ENCODE peak calls at places on chromosomes 11 and 22, in five cellular contexts. One of them, this sample, is unnamed.

GRCh38 chr22:42871146-42872050 is 14.3 kb upstream of the ARFGAP3 start:
- DNase-seq in GM13977: no peak
- DNase-seq in WERI-Rb-1: no peak
- DNase-seq in MCF 10A: no peak
- DNase-seq in endodermal cell: peak
- DNase-seq in this sample: no peak

GRCh38 chr11:120131941-120132644 is 5.8 kb downstream of the TRIM29 start:
- DNase-seq in MCF 10A: peak
- DNase-seq in WERI-Rb-1: no peak
- DNase-seq in endodermal cell: peak
- DNase-seq in GM13977: no peak
- DNase-seq in this sample: peak

GRCh38 chr11:93054279-93054678 is 84.8 kb downstream of the MTNR1B start:
- DNase-seq in WERI-Rb-1: no peak
- DNase-seq in GM13977: no peak
- DNase-seq in MCF 10A: peak
- DNase-seq in endodermal cell: no peak
- DNase-seq in this sample: no peak

GRCh38 chr22:27317961-27318360 is 483.6 kb downstream of the MN1 start:
- DNase-seq in WERI-Rb-1: no peak
- DNase-seq in endodermal cell: no peak
- DNase-seq in GM13977: no peak
- DNase-seq in MCF 10A: no peak
- DNase-seq in this sample: no peak

GRCh38 chr11:131692151-131692550 is 321.7 kb downstream of the NTM start:
- DNase-seq in GM13977: no peak
- DNase-seq in MCF 10A: no peak
- DNase-seq in WERI-Rb-1: no peak
- DNase-seq in endodermal cell: no peak
- DNase-seq in this sample: no peak

GRCh38 chr11:8243458-8243857 is 20.2 kb downstream of the LMO1 start:
- DNase-seq in endodermal cell: no peak
- DNase-seq in GM13977: no peak
- DNase-seq in WERI-Rb-1: peak
- DNase-seq in MCF 10A: no peak
- DNase-seq in this sample: peak

GRCh38 chr11:128235958-128236357 is 351.4 kb downstream of the ETS1 start:
- DNase-seq in GM13977: no peak
- DNase-seq in endodermal cell: no peak
- DNase-seq in MCF 10A: no peak
- DNase-seq in WERI-Rb-1: no peak
- DNase-seq in this sample: no peak

GRCh38 chr11:38304926-38305325 is 1706.9 kb upstream of the RAG2 start:
- DNase-seq in endodermal cell: no peak
- DNase-seq in WERI-Rb-1: no peak
- DNase-seq in GM13977: no peak
- DNase-seq in MCF 10A: no peak
- DNase-seq in this sample: no peak

GRCh38 chr11:14902650-14903350 is 10.8 kb upstream of the CYP2R1 start:
- DNase-seq in GM13977: no peak
- DNase-seq in WERI-Rb-1: no peak
- DNase-seq in MCF 10A: peak
- DNase-seq in endodermal cell: no peak
- DNase-seq in this sample: no peak

GRCh38 chr22:17978027-17978426 is 46.3 kb downstream of the MICAL3 start:
- DNase-seq in MCF 10A: no peak
- DNase-seq in WERI-Rb-1: no peak
- DNase-seq in endodermal cell: no peak
- DNase-seq in GM13977: no peak
- DNase-seq in this sample: no peak

GRCh38 chr22:17941501-17942406 is 82.6 kb downstream of the MICAL3 start:
- DNase-seq in endodermal cell: no peak
- DNase-seq in GM13977: no peak
- DNase-seq in MCF 10A: no peak
- DNase-seq in WERI-Rb-1: no peak
- DNase-seq in this sample: no peak

GRCh38 chr11:35615911-35616900 is 2.1 kb upstream of the FJX1 start:
- DNase-seq in endodermal cell: no peak
- DNase-seq in MCF 10A: peak
- DNase-seq in GM13977: peak
- DNase-seq in WERI-Rb-1: no peak
- DNase-seq in this sample: no peak

GRCh38 chr11:36362902-36363301 is 66.8 kb downstream of the PRR5L start:
- DNase-seq in MCF 10A: peak
- DNase-seq in GM13977: no peak
- DNase-seq in endodermal cell: no peak
- DNase-seq in WERI-Rb-1: no peak
- DNase-seq in this sample: no peak

GRCh38 chr11:77111277-77111676 is 8.6 kb downstream of the OMP start:
- DNase-seq in MCF 10A: no peak
- DNase-seq in GM13977: no peak
- DNase-seq in WERI-Rb-1: no peak
- DNase-seq in endodermal cell: no peak
- DNase-seq in this sample: no peak

GRCh38 chr22:49090061-49090852 is 737.4 kb downstream of the BRD1 start:
- DNase-seq in WERI-Rb-1: no peak
- DNase-seq in MCF 10A: no peak
- DNase-seq in GM13977: no peak
- DNase-seq in endodermal cell: no peak
- DNase-seq in this sample: no peak

GRCh38 chr11:26730711-26731460 is 9.0 kb upstream of the SLC5A12 start:
- DNase-seq in MCF 10A: peak
- DNase-seq in WERI-Rb-1: no peak
- DNase-seq in GM13977: no peak
- DNase-seq in endodermal cell: no peak
- DNase-seq in this sample: no peak

GRCh38 chr11:100328626-100329340 is 358.3 kb upstream of the ARHGAP42 start:
- DNase-seq in WERI-Rb-1: peak
- DNase-seq in GM13977: no peak
- DNase-seq in endodermal cell: peak
- DNase-seq in MCF 10A: peak
- DNase-seq in this sample: no peak

GRCh38 chr22:32729368-32729767 is 72.1 kb upstream of the TIMP3 start:
- DNase-seq in MCF 10A: no peak
- DNase-seq in endodermal cell: no peak
- DNase-seq in GM13977: no peak
- DNase-seq in WERI-Rb-1: no peak
- DNase-seq in this sample: no peak

GRCh38 chr11:29518389-29519174 is 498.2 kb downstream of the KCNA4 start:
- DNase-seq in endodermal cell: peak
- DNase-seq in WERI-Rb-1: peak
- DNase-seq in GM13977: no peak
- DNase-seq in MCF 10A: peak
- DNase-seq in this sample: no peak

GRCh38 chr11:36363361-36364272 is 67.5 kb downstream of the PRR5L start:
- DNase-seq in MCF 10A: no peak
- DNase-seq in GM13977: no peak
- DNase-seq in WERI-Rb-1: no peak
- DNase-seq in endodermal cell: peak
- DNase-seq in this sample: no peak

GRCh38 chr11:8359521-8359920 is 95.8 kb upstream of the LMO1 start:
- DNase-seq in WERI-Rb-1: no peak
- DNase-seq in endodermal cell: no peak
- DNase-seq in GM13977: no peak
- DNase-seq in MCF 10A: no peak
- DNase-seq in this sample: no peak

GRCh38 chr22:32706149-32706548 is 95.4 kb upstream of the TIMP3 start:
- DNase-seq in MCF 10A: no peak
- DNase-seq in endodermal cell: no peak
- DNase-seq in WERI-Rb-1: no peak
- DNase-seq in GM13977: no peak
- DNase-seq in this sample: no peak

GRCh38 chr11:86696004-86696403 is 23.6 kb upstream of the ME3 start:
- DNase-seq in MCF 10A: peak
- DNase-seq in GM13977: no peak
- DNase-seq in endodermal cell: no peak
- DNase-seq in WERI-Rb-1: no peak
- DNase-seq in this sample: no peak

GRCh38 chr22:24200616-24201212 is 19.4 kb downstream of the SUSD2 start:
- DNase-seq in MCF 10A: peak
- DNase-seq in WERI-Rb-1: no peak
- DNase-seq in GM13977: no peak
- DNase-seq in endodermal cell: no peak
- DNase-seq in this sample: no peak

GRCh38 chr22:35555941-35556547 is 15.4 kb downstream of the RASD2 start:
- DNase-seq in endodermal cell: no peak
- DNase-seq in MCF 10A: no peak
- DNase-seq in GM13977: no peak
- DNase-seq in WERI-Rb-1: no peak
- DNase-seq in this sample: no peak

GRCh38 chr22:48186121-48186790 is 1423.8 kb downstream of the TBC1D22A start:
- DNase-seq in endodermal cell: no peak
- DNase-seq in MCF 10A: no peak
- DNase-seq in WERI-Rb-1: no peak
- DNase-seq in GM13977: no peak
- DNase-seq in this sample: no peak

GRCh38 chr11:46295312-46295995 is 18.0 kb downstream of the CREB3L1 start:
- DNase-seq in endodermal cell: peak
- DNase-seq in MCF 10A: peak
- DNase-seq in GM13977: peak
- DNase-seq in WERI-Rb-1: peak
- DNase-seq in this sample: peak

GRCh38 chr11:36577859-36578258 is 10.1 kb downstream of the RAG1 start:
- DNase-seq in MCF 10A: no peak
- DNase-seq in GM13977: no peak
- DNase-seq in WERI-Rb-1: no peak
- DNase-seq in endodermal cell: no peak
- DNase-seq in this sample: no peak

GRCh38 chr11:124725719-124726105 is 14.0 kb upstream of the NRGN start:
- DNase-seq in MCF 10A: peak
- DNase-seq in GM13977: no peak
- DNase-seq in endodermal cell: no peak
- DNase-seq in WERI-Rb-1: no peak
- DNase-seq in this sample: no peak

GRCh38 chr11:68948496-68948895 is 32.3 kb downstream of the MRGPRD start:
- DNase-seq in GM13977: no peak
- DNase-seq in WERI-Rb-1: no peak
- DNase-seq in endodermal cell: no peak
- DNase-seq in MCF 10A: no peak
- DNase-seq in this sample: no peak

GRCh38 chr11:35390737-35391682 is 28.3 kb downstream of the SLC1A2 start:
- DNase-seq in endodermal cell: no peak
- DNase-seq in GM13977: peak
- DNase-seq in WERI-Rb-1: no peak
- DNase-seq in MCF 10A: peak
- DNase-seq in this sample: no peak

GRCh38 chr22:38725900-38726655 is 20.3 kb downstream of the GTPBP1 start:
- DNase-seq in endodermal cell: no peak
- DNase-seq in WERI-Rb-1: no peak
- DNase-seq in MCF 10A: no peak
- DNase-seq in GM13977: no peak
- DNase-seq in this sample: no peak

DNA sequence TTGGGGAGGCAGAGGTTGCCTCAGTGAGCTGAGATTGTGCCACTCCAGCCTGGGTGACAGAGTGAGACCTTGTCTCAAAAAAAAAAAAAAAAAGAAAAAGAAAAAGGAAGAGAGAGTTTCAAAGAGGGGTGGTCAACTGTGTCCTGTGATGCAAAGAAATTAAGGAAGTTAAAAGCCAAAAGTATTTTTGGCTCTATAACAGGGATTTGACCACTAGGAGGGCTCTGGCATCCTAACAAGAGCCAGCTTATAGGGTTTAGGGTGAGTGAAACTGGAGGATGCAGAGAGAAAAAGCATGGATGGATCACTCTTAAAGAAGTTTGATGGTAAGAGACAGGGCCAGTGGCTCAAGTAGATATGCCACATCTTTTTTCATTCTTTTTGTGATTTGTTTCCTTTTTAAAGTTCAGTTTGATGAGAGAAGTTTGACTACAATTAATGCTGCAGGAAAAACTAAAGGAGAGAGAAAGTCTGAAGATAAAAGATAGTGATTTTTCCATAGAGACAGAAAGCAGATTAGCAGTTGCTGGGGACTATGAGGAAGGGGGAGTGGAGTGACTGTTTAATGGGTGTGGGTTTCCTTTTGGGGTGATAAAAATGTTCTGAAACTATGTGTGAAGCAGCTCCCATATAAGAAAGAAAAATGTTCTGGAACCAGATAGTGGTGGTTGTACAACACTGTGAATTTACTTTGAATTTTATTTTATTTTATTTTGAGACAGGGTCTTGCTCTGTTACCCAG is 11.1 kb upstream of the MICAL2 start:
- DNase-seq in MCF 10A: no peak
- DNase-seq in GM13977: no peak
- DNase-seq in WERI-Rb-1: no peak
- DNase-seq in endodermal cell: no peak
- DNase-seq in this sample: no peak
- TF ChIP-seq CTCF in MCF 10A: no peak
- TF ChIP-seq CTCF in GM13977: no peak
- TF ChIP-seq CTCF in WERI-Rb-1: no peak
- TF ChIP-seq CTCF in endodermal cell: peak
- TF ChIP-seq CTCF in this sample: no peak

GRCh38 chr11:17751558-17751957 is 17.0 kb downstream of the KCNC1 start:
- DNase-seq in MCF 10A: no peak
- DNase-seq in endodermal cell: no peak
- DNase-seq in WERI-Rb-1: no peak
- DNase-seq in GM13977: no peak
- DNase-seq in this sample: peak
- TF ChIP-seq CTCF in MCF 10A: no peak
- TF ChIP-seq CTCF in endodermal cell: no peak
- TF ChIP-seq CTCF in WERI-Rb-1: no peak
- TF ChIP-seq CTCF in GM13977: no peak
- TF ChIP-seq CTCF in this sample: no peak

GRCh38 chr11:117197516-117198456 is 1.4 kb upstream of the TAGLN start:
- DNase-seq in endodermal cell: peak
- DNase-seq in MCF 10A: no peak
- DNase-seq in WERI-Rb-1: peak
- DNase-seq in GM13977: no peak
- DNase-seq in this sample: peak
- TF ChIP-seq CTCF in endodermal cell: peak
- TF ChIP-seq CTCF in MCF 10A: peak
- TF ChIP-seq CTCF in WERI-Rb-1: peak
- TF ChIP-seq CTCF in GM13977: peak
- TF ChIP-seq CTCF in this sample: peak

DNA sequence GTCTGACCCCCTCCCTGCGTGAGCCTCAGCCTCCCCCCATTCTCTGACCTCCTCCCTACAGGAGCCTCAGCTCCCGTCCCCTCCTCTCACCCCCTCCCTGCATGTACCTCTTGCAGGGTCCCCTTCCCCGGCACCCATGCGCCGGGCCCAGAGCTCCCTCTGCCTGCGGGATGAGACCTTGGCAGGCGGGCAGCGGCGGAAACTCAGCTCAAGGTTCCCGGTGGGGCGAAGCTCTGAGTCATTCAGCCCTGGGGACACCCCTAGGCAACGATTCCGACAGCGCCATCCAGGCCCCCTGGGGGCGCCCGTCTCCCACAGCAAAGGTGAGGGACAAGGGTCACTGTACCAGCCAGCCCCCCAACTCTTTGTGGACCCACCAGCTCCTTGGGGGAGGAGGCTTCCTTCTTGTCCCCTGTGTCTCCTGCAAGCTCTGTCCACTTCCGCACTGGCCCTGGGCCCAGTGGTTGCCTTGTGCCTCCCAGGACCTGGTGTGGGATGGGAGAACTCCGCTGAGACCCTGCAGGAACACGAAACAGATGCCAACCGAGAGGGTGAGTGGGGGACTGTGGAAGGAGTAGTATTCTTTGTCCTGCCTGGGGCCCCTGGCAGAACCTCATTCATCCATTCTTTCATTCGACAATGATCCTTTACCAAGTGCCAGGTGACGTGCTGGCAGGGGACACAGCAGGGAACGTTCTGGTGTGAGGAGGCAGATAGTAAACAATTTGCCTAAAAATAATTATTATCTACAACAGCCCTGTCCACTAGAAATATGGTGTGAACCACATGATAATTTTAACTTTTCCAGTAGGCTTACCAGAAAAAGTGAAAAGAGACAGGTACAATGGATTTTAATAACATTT is 3.7 kb upstream of the RPS6KA4 start:
- DNase-seq in GM13977: peak
- DNase-seq in MCF 10A: peak
- DNase-seq in WERI-Rb-1: peak
- DNase-seq in endodermal cell: peak
- DNase-seq in this sample: peak
- TF ChIP-seq CTCF in GM13977: peak
- TF ChIP-seq CTCF in MCF 10A: peak
- TF ChIP-seq CTCF in WERI-Rb-1: peak
- TF ChIP-seq CTCF in endodermal cell: peak
- TF ChIP-seq CTCF in this sample: peak

This sample was measured in glutamatergic neuron.